ENCODE peak calls at places on chromosomes 11 and 22, in four cellular contexts. J is NCI-H1105 treated with DMSO at 0.1 percent for 48 hours; Y is stimulated activated CD4-positive, alpha-beta T cell treated with anti-CD3 and anti-CD28 coated beads, Interleukin-1b, Interleukin-23, amount 100 ng/mL, for 1 hour; P is GM13976. M is an unnamed sample.

GRCh38 chr11:116910378-116910777 is 73.0 kb upstream of the APOA1 start:
- DNase-seq in Y (no peak), J (no peak), P (no peak), M (peak)

GRCh38 chr11:61632096-61632495 is 48.1 kb upstream of the DAGLA start:
- DNase-seq in P (no peak), Y (no peak), J (no peak), M (no peak)

GRCh38 chr22:46086577-46087335 is 63.6 kb upstream of the PPARA start:
- DNase-seq in Y (no peak), P (no peak), J (no peak), M (peak)

GRCh38 chr11:31655483-31655882 is 145.9 kb downstream of the ELP4 start:
- DNase-seq in P (no peak), Y (no peak), J (no peak), M (peak)

GRCh38 chr22:38305481-38306448 is 11.5 kb downstream of the CSNK1E start:
- DNase-seq in J (peak), P (peak), Y (no peak), M (no peak)

GRCh38 chr11:2142300-2142759 is 3.1 kb upstream of the IGF2 start:
- DNase-seq in P (no peak), J (no peak), Y (no peak), M (peak)

GRCh38 chr11:105582497-105582896 is 27.4 kb upstream of the GRIA4 start:
- DNase-seq in P (no peak), J (no peak), Y (no peak), M (no peak)

GRCh38 chr11:1197431-1197885 is 25.4 kb upstream of the MUC5B start:
- DNase-seq in J (no peak), P (no peak), Y (no peak), M (no peak)

GRCh38 chr11:117437791-117438130 is 110.1 kb downstream of the CEP164 start:
- DNase-seq in Y (no peak), J (no peak), P (no peak), M (no peak)

GRCh38 chr22:21677606-21678443 is 12.0 kb downstream of the PPIL2 start:
- DNase-seq in Y (no peak), P (no peak), J (no peak), M (no peak)

GRCh38 chr22:42959472-42960145 is 55.3 kb downstream of the PACSIN2 start:
- DNase-seq in J (no peak), P (no peak), Y (no peak), M (no peak)

GRCh38 chr22:49688516-49689254 is 139.0 kb downstream of the BRD1 start:
- DNase-seq in P (no peak), Y (no peak), J (no peak), M (no peak)

GRCh38 chr11:64132388-64132771 is 33.5 kb downstream of the MACROD1 start:
- DNase-seq in J (peak), P (no peak), Y (no peak), M (no peak)

GRCh38 chr11:121323208-121323607 is 30.6 kb downstream of the SC5D start:
- DNase-seq in P (no peak), J (no peak), Y (no peak), M (no peak)

GRCh38 chr11:110176366-110177056 is 83.3 kb downstream of the ZC3H12C start:
- DNase-seq in P (no peak), J (no peak), Y (no peak), M (peak)

GRCh38 chr22:47328550-47329243 is 566.2 kb downstream of the TBC1D22A start:
- DNase-seq in P (no peak), J (no peak), Y (no peak), M (peak)

GRCh38 chr11:80748207-80748606 is 1307.4 kb upstream of the TENM4 start:
- DNase-seq in P (no peak), J (no peak), Y (no peak), M (no peak)

GRCh38 chr11:102807921-102808320 is 10.0 kb upstream of the MMP1 start:
- DNase-seq in J (peak), P (no peak), Y (no peak), M (no peak)

GRCh38 chr11:109046284-109046992 is 375.6 kb upstream of the C11orf87 start:
- DNase-seq in P (no peak), Y (no peak), J (no peak), M (no peak)

GRCh38 chr22:30858976-30859713 is 109.4 kb downstream of the MORC2 start:
- DNase-seq in Y (no peak), P (no peak), J (no peak), M (no peak)

GRCh38 chr22:50583294-50583865 is 731 bp upstream of the CHKB start:
- DNase-seq in P (no peak), J (no peak), Y (peak), M (no peak)

GRCh38 chr22:48357196-48357595 is 1470.5 kb downstream of the BRD1 start:
- DNase-seq in Y (no peak), P (no peak), J (no peak), M (no peak)

GRCh38 chr11:95035316-95035715 is 10.3 kb downstream of the KDM4E start:
- DNase-seq in Y (no peak), J (peak), P (no peak), M (no peak)

GRCh38 chr11:69646493-69647201 is 5.7 kb downstream of the CCND1 start:
- DNase-seq in Y (no peak), J (no peak), P (no peak), M (no peak)

GRCh38 chr11:122661182-122661945 is 5.8 kb downstream of the UBASH3B start:
- DNase-seq in P (no peak), Y (no peak), J (peak), M (peak)

GRCh38 chr11:67652965-67653845 is 2.7 kb upstream of the ACY3 start:
- DNase-seq in P (no peak), Y (no peak), J (no peak), M (no peak)

GRCh38 chr11:69013009-69013951 is at the start of gene MRGPRF:
- DNase-seq in P (no peak), J (no peak), Y (no peak), M (peak)

GRCh38 chr11:72226701-72227100 is 2.1 kb downstream of the INPPL1 start:
- DNase-seq in J (peak), P (no peak), Y (no peak), M (no peak)

GRCh38 chr11:11567862-11568650 is 53.7 kb downstream of the GALNT18 start:
- DNase-seq in Y (no peak), P (no peak), J (no peak), M (no peak)